ENCODE peak calls at places on chromosomes 16 and 17, in six cellular contexts. R is ascending aorta, K is heart left ventricle, U is osteoblast, H is IMR-90, B is transverse colon. T is an unnamed sample. For H3K36me3, the result is how much of the 10 kb centered on the place peaks cover.

GRCh38 chr16:57000271-57001025 is 11.1 kb downstream of the NLRC5 start:
- DNase-seq in R (peak), K (peak), U (peak), H (peak), B (peak), T (no peak)

GRCh38 chr17:38898812-38899348 is 26.5 kb upstream of the LASP1NB start:
- DNase-seq in R (no peak), K (peak), U (peak), H (no peak), B (peak), T (no peak)

GRCh38 chr16:3042376-3042775 is 4.0 kb upstream of the MMP25 start:
- DNase-seq in R (no peak), K (no peak), U (no peak), H (no peak), B (no peak), T (no peak)

GRCh38 chr16:72797606-72798005 is 250.3 kb downstream of the ZFHX3 start:
- DNase-seq in R (no peak), K (peak), U (no peak), H (no peak), B (no peak), T (no peak)

GRCh38 chr17:17721140-17721668 is 39.9 kb downstream of the RAI1 start:
- DNase-seq in R (no peak), K (no peak), U (no peak), H (no peak), B (no peak), T (no peak)

GRCh38 chr17:74549343-74549742 is 3.4 kb upstream of the CD300C start:
- DNase-seq in R (no peak), K (no peak), U (peak), H (no peak), B (no peak), T (no peak)

GRCh38 chr16:48462146-48462740 is 77.0 kb upstream of the SIAH1 start:
- DNase-seq in R (no peak), K (no peak), U (no peak), H (no peak), B (no peak), T (no peak)

GRCh38 chr17:4497101-4497824 is 1.4 kb upstream of the SPNS2 start:
- DNase-seq in R (peak), K (no peak), U (peak), H (peak), B (no peak), T (no peak)

GRCh38 chr16:18796377-18796776 is 5.0 kb downstream of the ARL6IP1 start:
- DNase-seq in R (no peak), K (no peak), U (no peak), H (no peak), B (no peak), T (no peak)
- TF ChIP-seq CTCF in R (no peak), K (no peak), U (no peak), H (no peak), B (no peak), T (no peak)

DNA sequence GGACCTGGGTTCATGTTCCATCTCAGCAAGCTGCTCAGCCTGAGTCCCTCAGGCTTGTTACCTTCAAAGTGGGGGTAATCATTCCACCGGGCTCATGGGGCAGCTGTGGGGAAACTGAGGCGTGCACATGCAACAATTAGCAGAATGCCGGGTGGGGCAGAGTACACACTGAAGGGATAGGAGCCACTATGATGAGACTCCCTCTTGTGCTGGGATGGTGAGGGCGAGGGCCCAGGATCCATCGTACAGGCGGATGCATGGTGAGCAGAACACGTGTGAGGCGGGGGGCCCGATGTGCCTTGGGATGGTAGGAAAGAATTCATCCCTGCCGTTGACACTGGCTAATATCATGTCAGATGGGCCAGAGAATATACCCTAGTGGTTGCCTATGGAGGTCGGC is 25.5 kb upstream of the MAP3K14 start:
- DNase-seq in R (peak), K (no peak), U (no peak), H (no peak), B (peak), T (no peak)
- H3K4me3 ChIP-seq in R (no peak), K (no peak), U (no peak), H (no peak), B (no peak), T (no peak)

GRCh38 chr17:64004903-64005733 is 7.0 kb downstream of the PRR29 start:
- DNase-seq in R (peak), K (no peak), U (peak), H (no peak), B (no peak), T (no peak)

GRCh38 chr17:64008346-64008745 is 10.2 kb downstream of the PRR29 start:
- DNase-seq in R (no peak), K (no peak), U (no peak), H (no peak), B (no peak), T (no peak)

GRCh38 chr17:64005734-64006167 is 7.6 kb downstream of the PRR29 start:
- DNase-seq in R (peak), K (no peak), U (peak), H (no peak), B (peak), T (no peak)

GRCh38 chr17:64007838-64008282 is 9.7 kb downstream of the PRR29 start:
- DNase-seq in R (peak), K (no peak), U (peak), H (no peak), B (no peak), T (no peak)

DNA sequence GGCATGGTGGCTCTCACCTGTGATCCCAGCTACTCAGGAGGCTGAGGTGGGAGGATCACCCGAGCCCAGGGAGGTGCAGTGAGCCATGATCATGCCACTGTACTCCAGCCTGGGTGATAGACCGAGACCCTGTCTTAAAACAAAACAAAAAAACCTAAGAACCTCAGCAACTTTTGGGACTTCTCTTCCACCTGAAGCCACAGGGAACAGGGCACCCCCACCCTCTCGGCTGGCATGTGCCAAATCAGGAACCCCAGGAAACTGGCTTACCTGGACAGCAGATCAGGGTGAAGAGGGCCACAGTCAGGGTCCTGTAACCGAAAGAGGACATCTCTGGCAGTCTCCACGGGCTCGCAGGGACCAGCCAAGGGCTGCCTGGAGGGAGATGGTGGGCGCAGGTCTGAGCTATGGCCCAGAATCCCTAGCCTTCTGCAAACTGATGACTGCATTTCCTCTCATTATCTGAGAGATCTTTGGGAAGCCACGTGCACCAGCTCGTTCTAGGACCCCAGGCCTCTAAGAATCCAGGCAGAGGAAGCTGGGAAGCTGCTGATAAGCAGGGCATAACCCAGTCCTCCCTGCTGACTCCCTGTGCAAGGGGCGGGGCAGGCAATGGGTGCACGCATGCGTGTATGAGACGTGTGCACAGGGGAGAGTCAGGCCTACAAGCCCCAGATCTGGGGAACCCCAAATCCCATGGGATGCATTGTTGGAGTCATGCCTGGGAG is 8.4 kb downstream of the PRR29 start:
- DNase-seq in R (peak), K (peak), U (peak), H (no peak), B (no peak), T (no peak)
- H3K36me3 ChIP-seq in R (under half), K (under half), U (under half), H (under half), B (under half), T (under half)

DNA sequence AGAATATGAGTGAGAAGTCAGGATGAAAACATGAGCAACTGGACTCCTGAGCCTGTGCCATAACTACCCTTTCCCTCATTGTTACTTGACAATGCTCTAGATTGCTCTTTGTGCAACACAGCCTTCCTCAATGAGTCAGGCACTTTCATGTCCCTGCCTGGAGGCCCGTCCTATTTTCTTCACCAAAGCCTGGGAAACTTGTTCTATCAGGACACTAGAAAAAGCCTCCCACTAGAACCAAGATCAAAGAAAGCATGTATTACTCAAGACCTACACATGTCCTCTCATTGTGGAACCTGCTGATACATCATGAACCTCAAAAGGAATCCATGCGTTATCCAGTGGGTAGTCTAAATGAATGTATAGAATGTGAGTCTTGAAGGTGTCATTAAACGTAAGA is 624.5 kb downstream of the TOX3 start:
- DNase-seq in R (no peak), K (no peak), U (no peak), H (no peak), B (no peak), T (no peak)
- TF ChIP-seq CTCF in R (no peak), K (no peak), U (no peak), H (no peak), B (no peak), T (no peak)

DNA sequence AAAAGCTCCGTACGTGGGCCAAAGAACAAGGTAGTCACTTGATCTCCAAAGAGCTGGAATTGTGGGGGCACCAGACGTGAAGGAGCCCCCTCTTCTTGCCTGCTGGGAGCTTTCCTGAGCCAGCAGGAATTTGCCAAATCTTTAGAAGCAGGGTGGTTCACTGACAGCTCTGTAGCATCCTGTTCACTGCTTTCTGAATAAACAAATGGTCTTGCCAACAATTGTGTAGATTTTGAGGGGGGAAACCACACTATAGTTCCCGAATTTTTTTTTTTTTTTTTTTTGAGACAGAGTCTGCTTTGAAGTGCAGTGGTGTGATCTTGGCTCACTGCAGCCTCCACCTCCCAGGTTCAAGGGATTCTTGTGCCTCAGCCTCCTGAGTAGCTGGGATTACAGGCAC is 7.1 kb upstream of the TMIGD1 start:
- DNase-seq in R (no peak), K (peak), U (no peak), H (no peak), B (no peak), T (no peak)
- H3K4me3 ChIP-seq in R (no peak), K (no peak), U (peak), H (no peak), B (no peak), T (no peak)

DNA sequence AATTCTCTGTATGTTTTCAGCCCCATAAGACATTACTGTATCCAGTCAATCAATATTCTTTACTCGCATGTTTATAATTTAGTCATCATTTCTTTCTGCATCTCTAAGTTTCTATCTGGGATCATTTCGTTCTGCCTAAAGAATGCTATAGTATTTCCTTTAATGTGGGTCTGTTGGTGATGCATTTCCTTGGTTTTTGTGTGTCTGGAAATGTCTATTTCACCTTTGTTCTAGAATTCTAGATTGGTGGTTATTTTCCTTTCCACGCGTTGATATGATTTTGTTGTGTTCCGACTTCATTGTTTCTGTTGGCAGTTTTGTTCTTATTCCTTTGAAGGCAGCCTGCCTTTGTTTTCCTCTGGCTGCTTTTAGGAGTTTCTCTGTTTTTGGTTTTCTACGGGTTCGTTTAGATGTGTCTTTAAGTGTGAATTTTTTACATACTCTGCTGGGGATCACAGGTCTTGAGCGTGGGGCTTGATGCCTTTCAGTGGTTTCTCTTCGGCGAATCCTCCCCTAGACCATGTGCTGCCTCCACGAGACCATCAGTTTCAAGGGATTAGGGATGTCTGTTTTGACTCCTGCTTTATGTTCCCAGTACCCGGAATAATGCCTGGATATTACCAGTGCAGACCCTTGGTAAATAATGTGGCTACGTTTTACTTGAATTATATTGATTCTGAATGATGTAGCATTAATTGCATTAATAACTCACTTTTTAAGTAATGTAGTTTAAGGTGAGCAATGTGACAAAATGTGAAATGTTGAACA is 23.5 kb downstream of the POLR3E start:
- DNase-seq in R (no peak), K (no peak), U (peak), H (no peak), B (no peak), T (no peak)
- H3K36me3 ChIP-seq in R (half or more), K (half or more), U (half or more), H (under half), B (under half), T (under half)

T was measured in prostate gland.